ENCODE peak calls at places on chromosome 9, in ten cellular contexts. One of them, this sample, is unnamed.
A peak's percentile ranks its signal among the peaks of the same experiment; 100 is the strongest.

GRCh38 chr9:125536184-125537152 is 170.5 kb downstream of the MAPKAP1 start:
- DNase-seq in transverse colon: no peak
- DNase-seq in HepG2: no peak
- DNase-seq in Panc1: no peak
- DNase-seq in spleen: no peak
- DNase-seq in H1: no peak
- DNase-seq in breast epithelium: peak; percentile 68
- DNase-seq in HL-60: no peak
- DNase-seq in GM12891: no peak
- DNase-seq in GM23338: no peak
- DNase-seq in this sample: no peak

GRCh38 chr9:98101416-98101815 is 17.6 kb downstream of the TRIM14 start:
- DNase-seq in transverse colon: peak; percentile 5
- DNase-seq in spleen: no peak
- DNase-seq in HL-60: no peak
- DNase-seq in GM23338: no peak
- DNase-seq in H1: no peak
- DNase-seq in Panc1: no peak
- DNase-seq in GM12891: no peak
- DNase-seq in breast epithelium: no peak
- DNase-seq in HepG2: no peak
- DNase-seq in this sample: no peak

GRCh38 chr9:134605351-134605968 is 36.1 kb upstream of the COL5A1 start:
- DNase-seq in HL-60: no peak
- DNase-seq in GM12891: no peak
- DNase-seq in H1: no peak
- DNase-seq in spleen: no peak
- DNase-seq in HepG2: no peak
- DNase-seq in breast epithelium: no peak
- DNase-seq in GM23338: no peak
- DNase-seq in Panc1: no peak
- DNase-seq in transverse colon: no peak
- DNase-seq in this sample: no peak

GRCh38 chr9:32161720-32162119 is 222.7 kb upstream of the ACO1 start:
- DNase-seq in spleen: no peak
- DNase-seq in GM12891: peak; percentile 2
- DNase-seq in GM23338: no peak
- DNase-seq in H1: no peak
- DNase-seq in transverse colon: no peak
- DNase-seq in breast epithelium: no peak
- DNase-seq in HepG2: no peak
- DNase-seq in HL-60: no peak
- DNase-seq in Panc1: no peak
- DNase-seq in this sample: no peak

GRCh38 chr9:129145316-129145715 is 32.7 kb downstream of the IER5L start:
- DNase-seq in HL-60: no peak
- DNase-seq in spleen: no peak
- DNase-seq in GM12891: no peak
- DNase-seq in H1: no peak
- DNase-seq in transverse colon: no peak
- DNase-seq in Panc1: no peak
- DNase-seq in breast epithelium: no peak
- DNase-seq in HepG2: no peak
- DNase-seq in GM23338: no peak
- DNase-seq in this sample: no peak

GRCh38 chr9:107751522-107752235 is 262.1 kb upstream of the KLF4 start:
- DNase-seq in breast epithelium: no peak
- DNase-seq in transverse colon: peak; percentile 74
- DNase-seq in HepG2: peak; percentile 72
- DNase-seq in spleen: no peak
- DNase-seq in HL-60: no peak
- DNase-seq in GM23338: peak; percentile 4
- DNase-seq in H1: no peak
- DNase-seq in GM12891: no peak
- DNase-seq in Panc1: peak; percentile 50
- DNase-seq in this sample: no peak

GRCh38 chr9:99072040-99072394 is 32.9 kb upstream of the TGFBR1 start:
- DNase-seq in spleen: no peak
- DNase-seq in transverse colon: no peak
- DNase-seq in HepG2: no peak
- DNase-seq in GM12891: no peak
- DNase-seq in HL-60: no peak
- DNase-seq in GM23338: no peak
- DNase-seq in Panc1: no peak
- DNase-seq in breast epithelium: no peak
- DNase-seq in H1: no peak
- DNase-seq in this sample: no peak

GRCh38 chr9:130139251-130139650 is 33.0 kb upstream of the NCS1 start:
- DNase-seq in H1: no peak
- DNase-seq in GM12891: no peak
- DNase-seq in breast epithelium: no peak
- DNase-seq in spleen: no peak
- DNase-seq in HepG2: no peak
- DNase-seq in GM23338: no peak
- DNase-seq in HL-60: no peak
- DNase-seq in Panc1: no peak
- DNase-seq in transverse colon: no peak
- DNase-seq in this sample: no peak

GRCh38 chr9:112226091-112226490 is 51.0 kb upstream of the SUSD1 start:
- DNase-seq in transverse colon: no peak
- DNase-seq in breast epithelium: no peak
- DNase-seq in spleen: no peak
- DNase-seq in GM23338: no peak
- DNase-seq in Panc1: no peak
- DNase-seq in GM12891: no peak
- DNase-seq in HL-60: no peak
- DNase-seq in H1: no peak
- DNase-seq in HepG2: no peak
- DNase-seq in this sample: no peak

GRCh38 chr9:126628146-126628545 is 14.4 kb downstream of the LMX1B start:
- DNase-seq in GM23338: no peak
- DNase-seq in spleen: no peak
- DNase-seq in Panc1: no peak
- DNase-seq in H1: no peak
- DNase-seq in HL-60: no peak
- DNase-seq in HepG2: no peak
- DNase-seq in breast epithelium: no peak
- DNase-seq in GM12891: no peak
- DNase-seq in transverse colon: no peak
- DNase-seq in this sample: no peak

GRCh38 chr9:126625329-126626116 is 11.8 kb downstream of the LMX1B start:
- DNase-seq in Panc1: no peak
- DNase-seq in H1: no peak
- DNase-seq in HL-60: no peak
- DNase-seq in GM12891: no peak
- DNase-seq in spleen: no peak
- DNase-seq in GM23338: peak; percentile 57
- DNase-seq in breast epithelium: no peak
- DNase-seq in HepG2: no peak
- DNase-seq in transverse colon: no peak
- DNase-seq in this sample: no peak

GRCh38 chr9:126624912-126625311 is 11.2 kb downstream of the LMX1B start:
- DNase-seq in HepG2: no peak
- DNase-seq in HL-60: no peak
- DNase-seq in Panc1: no peak
- DNase-seq in transverse colon: no peak
- DNase-seq in GM12891: no peak
- DNase-seq in spleen: no peak
- DNase-seq in H1: no peak
- DNase-seq in GM23338: peak; percentile 31
- DNase-seq in breast epithelium: no peak
- DNase-seq in this sample: no peak

GRCh38 chr9:126624453-126624872 is 10.7 kb downstream of the LMX1B start:
- DNase-seq in GM23338: peak; percentile 59
- DNase-seq in Panc1: no peak
- DNase-seq in H1: no peak
- DNase-seq in spleen: no peak
- DNase-seq in transverse colon: no peak
- DNase-seq in HepG2: no peak
- DNase-seq in HL-60: no peak
- DNase-seq in breast epithelium: no peak
- DNase-seq in GM12891: no peak
- DNase-seq in this sample: no peak

GRCh38 chr9:126626117-126627022 is 12.6 kb downstream of the LMX1B start:
- DNase-seq in transverse colon: no peak
- DNase-seq in GM12891: no peak
- DNase-seq in H1: no peak
- DNase-seq in Panc1: no peak
- DNase-seq in HL-60: no peak
- DNase-seq in HepG2: no peak
- DNase-seq in spleen: no peak
- DNase-seq in breast epithelium: no peak
- DNase-seq in GM23338: peak; percentile 70
- DNase-seq in this sample: no peak
- TF ChIP-seq POLR2AphosphoS5 in transverse colon: no peak
- TF ChIP-seq POLR2AphosphoS5 in GM12891: no peak
- TF ChIP-seq POLR2AphosphoS5 in H1: no peak
- TF ChIP-seq POLR2AphosphoS5 in Panc1: no peak
- TF ChIP-seq POLR2AphosphoS5 in HL-60: no peak
- TF ChIP-seq POLR2AphosphoS5 in HepG2: no peak
- TF ChIP-seq POLR2AphosphoS5 in spleen: no peak
- TF ChIP-seq POLR2AphosphoS5 in breast epithelium: no peak
- TF ChIP-seq POLR2AphosphoS5 in GM23338: no peak
- TF ChIP-seq POLR2AphosphoS5 in this sample: no peak

DNA sequence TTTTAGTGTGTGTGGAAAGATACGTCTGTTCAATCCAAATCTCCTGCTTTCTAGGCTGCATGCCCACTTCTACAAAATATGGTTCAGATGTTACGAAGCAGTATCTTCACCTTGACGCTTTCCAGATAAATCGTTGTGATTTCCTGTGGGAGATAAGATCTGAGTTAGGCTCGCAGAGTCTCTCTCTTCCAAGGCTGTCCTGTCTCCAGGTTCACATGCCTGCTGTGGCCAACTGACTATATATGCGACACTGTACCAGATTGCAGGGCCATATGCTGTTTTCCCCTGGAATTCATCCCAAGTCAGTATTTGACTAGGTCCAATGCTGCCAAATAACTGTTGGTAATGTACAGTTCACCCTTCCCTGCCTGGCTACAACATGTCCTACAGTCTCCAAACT is 47.9 kb downstream of the TMEM252 start:
- DNase-seq in HL-60: no peak
- DNase-seq in GM12891: no peak
- DNase-seq in H1: no peak
- DNase-seq in GM23338: no peak
- DNase-seq in transverse colon: no peak
- DNase-seq in spleen: no peak
- DNase-seq in Panc1: no peak
- DNase-seq in HepG2: no peak
- DNase-seq in breast epithelium: no peak
- DNase-seq in this sample: no peak
- TF ChIP-seq POLR2AphosphoS5 in HL-60: no peak
- TF ChIP-seq POLR2AphosphoS5 in GM12891: no peak
- TF ChIP-seq POLR2AphosphoS5 in H1: no peak
- TF ChIP-seq POLR2AphosphoS5 in GM23338: no peak
- TF ChIP-seq POLR2AphosphoS5 in transverse colon: no peak
- TF ChIP-seq POLR2AphosphoS5 in spleen: no peak
- TF ChIP-seq POLR2AphosphoS5 in Panc1: no peak
- TF ChIP-seq POLR2AphosphoS5 in HepG2: no peak
- TF ChIP-seq POLR2AphosphoS5 in breast epithelium: no peak
- TF ChIP-seq POLR2AphosphoS5 in this sample: no peak

GRCh38 chr9:95807326-95807947 is 68.1 kb upstream of the ERCC6L2 start:
- DNase-seq in HepG2: peak; percentile 34
- DNase-seq in GM12891: no peak
- DNase-seq in HL-60: no peak
- DNase-seq in H1: no peak
- DNase-seq in spleen: no peak
- DNase-seq in breast epithelium: no peak
- DNase-seq in GM23338: no peak
- DNase-seq in transverse colon: no peak
- DNase-seq in Panc1: no peak
- DNase-seq in this sample: no peak

GRCh38 chr9:95796029-95796428 is 79.5 kb upstream of the ERCC6L2 start:
- DNase-seq in H1: no peak
- DNase-seq in GM12891: no peak
- DNase-seq in HL-60: no peak
- DNase-seq in GM23338: no peak
- DNase-seq in spleen: no peak
- DNase-seq in breast epithelium: no peak
- DNase-seq in transverse colon: no peak
- DNase-seq in Panc1: no peak
- DNase-seq in HepG2: no peak
- DNase-seq in this sample: no peak

GRCh38 chr9:95803197-95803596 is 72.3 kb upstream of the ERCC6L2 start:
- DNase-seq in breast epithelium: no peak
- DNase-seq in H1: no peak
- DNase-seq in spleen: no peak
- DNase-seq in GM12891: no peak
- DNase-seq in GM23338: no peak
- DNase-seq in HepG2: no peak
- DNase-seq in Panc1: no peak
- DNase-seq in HL-60: no peak
- DNase-seq in transverse colon: no peak
- DNase-seq in this sample: no peak

GRCh38 chr9:95801797-95802196 is 73.7 kb upstream of the ERCC6L2 start:
- DNase-seq in transverse colon: no peak
- DNase-seq in H1: no peak
- DNase-seq in spleen: no peak
- DNase-seq in GM12891: no peak
- DNase-seq in Panc1: no peak
- DNase-seq in GM23338: no peak
- DNase-seq in HepG2: no peak
- DNase-seq in breast epithelium: no peak
- DNase-seq in HL-60: no peak
- DNase-seq in this sample: no peak
- TF ChIP-seq POLR2AphosphoS5 in transverse colon: no peak
- TF ChIP-seq POLR2AphosphoS5 in H1: no peak
- TF ChIP-seq POLR2AphosphoS5 in spleen: no peak
- TF ChIP-seq POLR2AphosphoS5 in GM12891: no peak
- TF ChIP-seq POLR2AphosphoS5 in Panc1: no peak
- TF ChIP-seq POLR2AphosphoS5 in GM23338: no peak
- TF ChIP-seq POLR2AphosphoS5 in HepG2: no peak
- TF ChIP-seq POLR2AphosphoS5 in breast epithelium: no peak
- TF ChIP-seq POLR2AphosphoS5 in HL-60: no peak
- TF ChIP-seq POLR2AphosphoS5 in this sample: no peak

DNA sequence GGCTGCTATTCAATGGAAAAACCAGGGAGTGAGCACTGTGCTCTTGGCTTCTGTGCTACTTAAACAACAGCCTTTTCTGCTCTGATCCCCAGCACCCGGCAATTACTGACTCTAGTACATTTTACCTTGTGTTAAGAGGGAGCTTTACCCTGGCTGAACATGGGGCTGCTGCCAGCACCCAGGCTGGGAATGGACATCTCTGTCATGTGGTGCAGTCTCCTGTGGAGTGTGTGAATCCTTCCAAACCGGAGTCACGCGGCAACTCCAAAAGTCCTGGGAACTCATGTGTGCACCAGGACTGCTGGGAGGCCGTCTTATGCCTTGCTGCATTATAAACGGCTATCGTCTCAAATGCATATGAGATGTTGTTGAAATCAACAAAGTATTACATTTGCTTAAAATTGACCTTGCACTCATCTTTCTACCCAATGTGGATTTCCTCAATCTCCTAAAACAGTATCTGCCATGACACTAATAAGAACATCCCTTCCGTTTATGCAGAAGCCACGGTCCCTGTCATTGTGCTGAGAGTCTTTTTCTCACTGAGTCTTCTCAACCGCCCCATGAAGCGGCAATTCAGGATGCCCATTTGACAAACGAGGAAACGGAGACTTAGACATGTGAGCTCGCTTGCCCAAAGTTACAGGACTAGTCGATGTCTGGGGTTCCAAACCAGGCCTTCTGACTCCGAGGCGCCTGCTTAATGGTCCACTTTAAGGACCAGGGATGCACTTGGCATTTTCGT is 884 bp upstream of the GSN start:
- DNase-seq in transverse colon: no peak
- DNase-seq in GM23338: no peak
- DNase-seq in spleen: no peak
- DNase-seq in GM12891: no peak
- DNase-seq in breast epithelium: no peak
- DNase-seq in H1: no peak
- DNase-seq in HL-60: no peak
- DNase-seq in HepG2: no peak
- DNase-seq in Panc1: no peak
- DNase-seq in this sample: no peak
- TF ChIP-seq POLR2AphosphoS5 in transverse colon: no peak
- TF ChIP-seq POLR2AphosphoS5 in GM23338: no peak
- TF ChIP-seq POLR2AphosphoS5 in spleen: no peak
- TF ChIP-seq POLR2AphosphoS5 in GM12891: no peak
- TF ChIP-seq POLR2AphosphoS5 in breast epithelium: no peak
- TF ChIP-seq POLR2AphosphoS5 in H1: no peak
- TF ChIP-seq POLR2AphosphoS5 in HL-60: no peak
- TF ChIP-seq POLR2AphosphoS5 in HepG2: no peak
- TF ChIP-seq POLR2AphosphoS5 in Panc1: no peak
- TF ChIP-seq POLR2AphosphoS5 in this sample: no peak